ENCODE peak calls at places on chromosome 6, in five cellular contexts. E is heart left ventricle, Y is transverse colon, D is hypothalamus, K is cardiac septum. J is an unnamed sample.

GRCh38 chr6:78322068-78322845 is 545.1 kb upstream of the IRAK1BP1 start:
- DNase-seq in K (no peak), Y (no peak), E (no peak), D (no peak), J (no peak)

GRCh38 chr6:7846971-7847818 is 63.4 kb downstream of the TXNDC5 start:
- DNase-seq in K (no peak), D (no peak), E (no peak), Y (no peak), J (no peak)

GRCh38 chr6:41404221-41404866 is 68.9 kb downstream of the NCR2 start:
- DNase-seq in K (no peak), E (no peak), Y (no peak), D (no peak), J (no peak)

GRCh38 chr6:146876271-146877151 is 277.7 kb downstream of the ADGB start:
- DNase-seq in Y (no peak), E (no peak), K (no peak), D (no peak), J (no peak)

GRCh38 chr6:137365648-137366047 is 128.5 kb downstream of the OLIG3 start:
- DNase-seq in K (no peak), D (no peak), Y (no peak), E (no peak), J (no peak)

GRCh38 chr6:129894904-129895303 is 33.8 kb upstream of the TMEM244 start:
- DNase-seq in Y (no peak), D (no peak), K (no peak), E (no peak), J (no peak)

GRCh38 chr6:45423901-45424627 is 46.3 kb upstream of the SUPT3H start:
- DNase-seq in Y (peak), K (no peak), D (no peak), E (peak), J (no peak)

GRCh38 chr6:108782231-108783041 is 65.8 kb upstream of the ARMC2 start:
- DNase-seq in E (peak), D (peak), K (peak), Y (peak), J (no peak)

GRCh38 chr6:160952633-160953281 is 38.8 kb upstream of the MAP3K4 start:
- DNase-seq in D (no peak), Y (no peak), E (no peak), K (no peak), J (no peak)

GRCh38 chr6:1890987-1891386 is 281.3 kb downstream of the FOXC1 start:
- DNase-seq in E (no peak), D (no peak), K (no peak), Y (no peak), J (no peak)

GRCh38 chr6:43719511-43719910 is 31.9 kb upstream of the MRPS18A start:
- DNase-seq in E (no peak), Y (no peak), K (peak), D (no peak), J (no peak)

GRCh38 chr6:145137425-145137824 is 597.9 kb downstream of the EPM2A start:
- DNase-seq in Y (no peak), E (no peak), D (no peak), K (no peak), J (no peak)

GRCh38 chr6:75563032-75563431 is 38.6 kb upstream of the SENP6 start:
- DNase-seq in K (no peak), E (no peak), D (no peak), Y (no peak), J (no peak)

GRCh38 chr6:137283940-137284910 is 65.0 kb upstream of the IFNGR1 start:
- DNase-seq in D (no peak), Y (no peak), K (no peak), E (no peak), J (no peak)

GRCh38 chr6:132936641-132937040 is 122.3 kb downstream of the RPS12 start:
- DNase-seq in Y (no peak), K (no peak), D (no peak), E (no peak), J (no peak)

GRCh38 chr6:1821188-1822183 is 211.8 kb downstream of the FOXC1 start:
- DNase-seq in D (no peak), E (peak), Y (no peak), K (no peak), J (no peak)

GRCh38 chr6:111888928-111889696 is 15.9 kb upstream of the FYN start:
- DNase-seq in D (peak), Y (no peak), E (peak), K (no peak), J (no peak)

GRCh38 chr6:38012573-38012972 is 193.0 kb downstream of the ZFAND3 start:
- DNase-seq in E (peak), D (no peak), K (no peak), Y (no peak), J (no peak)

GRCh38 chr6:162976141-162976540 is 248.4 kb downstream of the PACRG start:
- DNase-seq in Y (no peak), D (no peak), E (no peak), K (no peak), J (no peak)

GRCh38 chr6:160950507-160950906 is 41.1 kb upstream of the MAP3K4 start:
- DNase-seq in E (no peak), D (no peak), K (no peak), Y (no peak), J (no peak)

GRCh38 chr6:101403566-101403965 is 10.1 kb downstream of the GRIK2 start:
- DNase-seq in K (no peak), E (no peak), D (no peak), Y (no peak), J (no peak)

GRCh38 chr6:156590482-156590881 is 186.7 kb upstream of the ARID1B start:
- DNase-seq in Y (no peak), K (no peak), E (no peak), D (no peak), J (no peak)

GRCh38 chr6:85124472-85125428 is 325.1 kb upstream of the NT5E start:
- DNase-seq in Y (no peak), K (no peak), D (no peak), E (no peak), J (no peak)

GRCh38 chr6:79446006-79446405 is 91.2 kb downstream of the LCA5 start:
- DNase-seq in E (no peak), D (no peak), Y (no peak), K (no peak), J (no peak)

GRCh38 chr6:19719691-19720127 is 117.5 kb upstream of the ID4 start:
- DNase-seq in K (no peak), D (no peak), Y (no peak), E (no peak), J (no peak)

GRCh38 chr6:3961581-3962225 is 112.5 kb downstream of the FAM50B start:
- DNase-seq in Y (no peak), E (no peak), D (no peak), K (no peak), J (no peak)

GRCh38 chr6:53546256-53546655 is 1.4 kb upstream of the GCLC start:
- DNase-seq in D (no peak), E (no peak), Y (no peak), K (no peak), J (no peak)

GRCh38 chr6:158213925-158214674 is 46.0 kb downstream of the GTF2H5 start:
- DNase-seq in D (peak), K (no peak), E (peak), Y (peak), J (no peak)

GRCh38 chr6:41591859-41592502 is 45.8 kb downstream of the FOXP4 start:
- DNase-seq in Y (peak), D (peak), E (peak), K (no peak), J (no peak)

GRCh38 chr6:130366011-130366963 is at the start of gene TMEM200A:
- DNase-seq in Y (peak), D (peak), K (no peak), E (no peak), J (no peak)

GRCh38 chr6:154800338-154800737 is 67.1 kb downstream of the SCAF8 start:
- DNase-seq in K (no peak), D (no peak), E (no peak), Y (no peak), J (no peak)

GRCh38 chr6:9977451-9977850 is 437.4 kb downstream of the TFAP2A start:
- DNase-seq in D (no peak), E (no peak), Y (no peak), K (no peak), J (no peak)